ENCODE peak calls at places on chromosomes 3 and 15, in ten cellular contexts. One of them, this sample, is unnamed.

GRCh38 chr3:106827515-106828213 is 549.6 kb upstream of the CCDC54 start:
- DNase-seq in stimulated activated naive CD8-positive, alpha-beta T cell treated with anti-CD3 and anti-CD28 coated beads, Interleukin-15, Interleukin-2, amounts not matched to agents 100 U/mL and 50 U/mL, for 24 hours: no peak
- DNase-seq in ascending aorta: no peak
- DNase-seq in NCI-H1436: no peak
- DNase-seq in C1 segment of cervical spinal cord: no peak
- DNase-seq in tibial nerve: no peak
- DNase-seq in psoas muscle: no peak
- DNase-seq in AG10803: peak; percentile 67
- DNase-seq in effector memory CD4-positive, alpha-beta T cell: no peak
- DNase-seq in mesothelial cell of epicardium: no peak
- DNase-seq in this sample: no peak

GRCh38 chr15:99431661-99432091 is 134.1 kb upstream of the MEF2A start:
- DNase-seq in tibial nerve: no peak
- DNase-seq in AG10803: no peak
- DNase-seq in psoas muscle: peak; percentile 35
- DNase-seq in ascending aorta: no peak
- DNase-seq in C1 segment of cervical spinal cord: no peak
- DNase-seq in effector memory CD4-positive, alpha-beta T cell: no peak
- DNase-seq in mesothelial cell of epicardium: no peak
- DNase-seq in stimulated activated naive CD8-positive, alpha-beta T cell treated with anti-CD3 and anti-CD28 coated beads, Interleukin-15, Interleukin-2, amounts not matched to agents 100 U/mL and 50 U/mL, for 24 hours: no peak
- DNase-seq in NCI-H1436: no peak
- DNase-seq in this sample: no peak

GRCh38 chr3:31361391-31362273 is 171.1 kb upstream of the STT3B start:
- DNase-seq in NCI-H1436: no peak
- DNase-seq in ascending aorta: no peak
- DNase-seq in mesothelial cell of epicardium: no peak
- DNase-seq in AG10803: peak; percentile 82
- DNase-seq in effector memory CD4-positive, alpha-beta T cell: no peak
- DNase-seq in psoas muscle: no peak
- DNase-seq in C1 segment of cervical spinal cord: no peak
- DNase-seq in stimulated activated naive CD8-positive, alpha-beta T cell treated with anti-CD3 and anti-CD28 coated beads, Interleukin-15, Interleukin-2, amounts not matched to agents 100 U/mL and 50 U/mL, for 24 hours: no peak
- DNase-seq in tibial nerve: no peak
- DNase-seq in this sample: no peak

GRCh38 chr3:34056951-34057390 is 258.5 kb downstream of the PDCD6IP start:
- DNase-seq in psoas muscle: no peak
- DNase-seq in AG10803: peak; percentile 23
- DNase-seq in stimulated activated naive CD8-positive, alpha-beta T cell treated with anti-CD3 and anti-CD28 coated beads, Interleukin-15, Interleukin-2, amounts not matched to agents 100 U/mL and 50 U/mL, for 24 hours: no peak
- DNase-seq in mesothelial cell of epicardium: no peak
- DNase-seq in effector memory CD4-positive, alpha-beta T cell: no peak
- DNase-seq in ascending aorta: no peak
- DNase-seq in tibial nerve: no peak
- DNase-seq in NCI-H1436: no peak
- DNase-seq in C1 segment of cervical spinal cord: no peak
- DNase-seq in this sample: no peak

GRCh38 chr3:20043398-20043797 is 3.2 kb downstream of the KAT2B start:
- DNase-seq in NCI-H1436: no peak
- DNase-seq in mesothelial cell of epicardium: no peak
- DNase-seq in stimulated activated naive CD8-positive, alpha-beta T cell treated with anti-CD3 and anti-CD28 coated beads, Interleukin-15, Interleukin-2, amounts not matched to agents 100 U/mL and 50 U/mL, for 24 hours: peak; percentile 61
- DNase-seq in psoas muscle: peak; percentile 86
- DNase-seq in C1 segment of cervical spinal cord: peak; percentile 65
- DNase-seq in effector memory CD4-positive, alpha-beta T cell: peak; percentile 22
- DNase-seq in tibial nerve: peak; percentile 78
- DNase-seq in AG10803: peak; percentile 61
- DNase-seq in ascending aorta: peak; percentile 53
- DNase-seq in this sample: no peak

GRCh38 chr15:70576683-70577082 is 186.7 kb downstream of the UACA start:
- DNase-seq in stimulated activated naive CD8-positive, alpha-beta T cell treated with anti-CD3 and anti-CD28 coated beads, Interleukin-15, Interleukin-2, amounts not matched to agents 100 U/mL and 50 U/mL, for 24 hours: no peak
- DNase-seq in C1 segment of cervical spinal cord: no peak
- DNase-seq in mesothelial cell of epicardium: no peak
- DNase-seq in AG10803: peak; percentile 37
- DNase-seq in NCI-H1436: no peak
- DNase-seq in effector memory CD4-positive, alpha-beta T cell: no peak
- DNase-seq in psoas muscle: no peak
- DNase-seq in ascending aorta: no peak
- DNase-seq in tibial nerve: no peak
- DNase-seq in this sample: no peak

GRCh38 chr3:9732080-9732752 is 681 bp downstream of the BRPF1 start:
- DNase-seq in ascending aorta: no peak
- DNase-seq in tibial nerve: no peak
- DNase-seq in stimulated activated naive CD8-positive, alpha-beta T cell treated with anti-CD3 and anti-CD28 coated beads, Interleukin-15, Interleukin-2, amounts not matched to agents 100 U/mL and 50 U/mL, for 24 hours: peak; percentile 59
- DNase-seq in AG10803: no peak
- DNase-seq in NCI-H1436: no peak
- DNase-seq in C1 segment of cervical spinal cord: no peak
- DNase-seq in effector memory CD4-positive, alpha-beta T cell: peak; percentile 24
- DNase-seq in psoas muscle: no peak
- DNase-seq in mesothelial cell of epicardium: no peak
- DNase-seq in this sample: no peak

GRCh38 chr3:94137377-94137776 is 74.5 kb downstream of the NSUN3 start:
- DNase-seq in AG10803: peak; percentile 5
- DNase-seq in effector memory CD4-positive, alpha-beta T cell: no peak
- DNase-seq in tibial nerve: no peak
- DNase-seq in stimulated activated naive CD8-positive, alpha-beta T cell treated with anti-CD3 and anti-CD28 coated beads, Interleukin-15, Interleukin-2, amounts not matched to agents 100 U/mL and 50 U/mL, for 24 hours: no peak
- DNase-seq in psoas muscle: no peak
- DNase-seq in mesothelial cell of epicardium: no peak
- DNase-seq in C1 segment of cervical spinal cord: no peak
- DNase-seq in ascending aorta: no peak
- DNase-seq in NCI-H1436: no peak
- DNase-seq in this sample: no peak